ENCODE peak calls at places on chromosome 17, in eight cellular contexts. E is neural progenitor cell, W is endodermal cell, F is brain microvascular endothelial cell, N is psoas muscle, H is AG04450, A is choroid plexus epithelial cell, J is HFF-Myc. I is an unnamed sample.

GRCh38 chr17:50123649-50124349 is 6.2 kb downstream of the SAMD14 start:
- DNase-seq in A (peak; percentile 53), H (no peak), N (no peak), J (no peak), W (peak; percentile 87), F (no peak), E (peak; percentile 33), I (no peak)

GRCh38 chr17:51298508-51299371 is 38.4 kb downstream of the UTP18 start:
- DNase-seq in F (peak; percentile 20), A (peak; percentile 75), H (peak; percentile 20), N (no peak), W (peak; percentile 66), J (no peak), E (peak; percentile 67), I (no peak)

GRCh38 chr17:45092932-45093430 is 31.9 kb downstream of the NMT1 start:
- DNase-seq in J (peak; percentile 94), W (no peak), N (peak; percentile 95), A (peak; percentile 98), E (no peak), H (peak; percentile 97), F (peak; percentile 97), I (peak; percentile 95)

GRCh38 chr17:76173474-76173873 is 32.4 kb upstream of the FOXJ1 start:
- DNase-seq in N (no peak), H (no peak), A (no peak), F (no peak), W (no peak), J (no peak), E (no peak), I (no peak)

GRCh38 chr17:6695565-6695964 is 17.6 kb downstream of the SLC13A5 start:
- DNase-seq in H (no peak), A (no peak), F (no peak), N (no peak), W (no peak), E (no peak), J (no peak), I (no peak)

GRCh38 chr17:58189436-58190146 is 2.9 kb upstream of the EPX start:
- DNase-seq in E (no peak), W (no peak), J (peak; percentile 75), A (peak; percentile 84), N (peak; percentile 73), F (peak; percentile 80), H (peak; percentile 23), I (peak; percentile 14)

GRCh38 chr17:30104575-30105339 is 11.9 kb upstream of the NSRP1 start:
- DNase-seq in E (peak; percentile 95), J (peak; percentile 71), H (peak; percentile 41), N (peak; percentile 72), F (peak; percentile 79), W (peak; percentile 94), A (peak; percentile 89), I (peak; percentile 57)

GRCh38 chr17:44044092-44044491 is 22.4 kb downstream of the LSM12 start:
- DNase-seq in F (peak; percentile 20), A (no peak), W (no peak), E (no peak), N (no peak), J (no peak), H (no peak), I (no peak)

GRCh38 chr17:73278465-73279453 is 17.1 kb upstream of the CPSF4L start:
- DNase-seq in H (no peak), N (no peak), W (no peak), A (no peak), J (no peak), F (no peak), E (no peak), I (no peak)

GRCh38 chr17:31389673-31390381 is 1.6 kb upstream of the RAB11FIP4 start:
- DNase-seq in H (no peak), J (no peak), E (no peak), F (no peak), W (peak; percentile 65), A (no peak), N (no peak), I (no peak)

GRCh38 chr17:73320601-73321264 is 8.9 kb upstream of the CDC42EP4 start:
- DNase-seq in W (no peak), A (peak; percentile 35), J (no peak), F (no peak), N (no peak), E (no peak), H (no peak), I (no peak)

GRCh38 chr17:51142597-51142996 is 10.8 kb upstream of the NME1 start:
- DNase-seq in W (no peak), J (no peak), F (no peak), E (no peak), N (no peak), A (no peak), H (no peak), I (no peak)

GRCh38 chr17:34306466-34306865 is 12.8 kb upstream of the CCL8 start:
- DNase-seq in J (peak; percentile 76), W (peak; percentile 86), F (peak; percentile 16), E (peak; percentile 35), N (no peak), H (no peak), A (peak; percentile 70), I (no peak)

GRCh38 chr17:48541574-48542113 is 3.3 kb downstream of the HOXB2 start:
- DNase-seq in E (peak; percentile 53), A (no peak), W (peak; percentile 79), N (peak; percentile 85), H (no peak), F (no peak), J (no peak), I (no peak)

GRCh38 chr17:44004077-44004760 is at the start of gene NAGS:
- DNase-seq in A (no peak), N (peak; percentile 47), F (no peak), J (no peak), W (peak; percentile 89), H (no peak), E (peak; percentile 63), I (no peak)

GRCh38 chr17:72439893-72440502 is 319.2 kb downstream of the SOX9 start:
- DNase-seq in E (no peak), A (no peak), W (no peak), N (no peak), H (no peak), J (no peak), F (no peak), I (no peak)

GRCh38 chr17:28552201-28552999 is at the start of gene UNC119:
- DNase-seq in N (peak; percentile 83), F (peak; percentile 35), E (peak; percentile 95), J (no peak), A (peak; percentile 68), W (peak; percentile 96), H (no peak), I (peak; percentile 18)

GRCh38 chr17:28551421-28552186 is 820 bp downstream of the UNC119 start:
- DNase-seq in J (no peak), A (peak; percentile 25), H (no peak), E (peak; percentile 40), W (peak; percentile 73), N (no peak), F (no peak), I (no peak)

GRCh38 chr17:28553000-28553505 is 629 bp upstream of the UNC119 start:
- DNase-seq in N (no peak), J (no peak), W (no peak), E (no peak), H (no peak), A (no peak), F (no peak), I (no peak)

GRCh38 chr17:28555022-28555421 is 2.6 kb upstream of the UNC119 start:
- DNase-seq in F (no peak), A (no peak), H (no peak), J (no peak), N (no peak), W (no peak), E (no peak), I (no peak)

DNA sequence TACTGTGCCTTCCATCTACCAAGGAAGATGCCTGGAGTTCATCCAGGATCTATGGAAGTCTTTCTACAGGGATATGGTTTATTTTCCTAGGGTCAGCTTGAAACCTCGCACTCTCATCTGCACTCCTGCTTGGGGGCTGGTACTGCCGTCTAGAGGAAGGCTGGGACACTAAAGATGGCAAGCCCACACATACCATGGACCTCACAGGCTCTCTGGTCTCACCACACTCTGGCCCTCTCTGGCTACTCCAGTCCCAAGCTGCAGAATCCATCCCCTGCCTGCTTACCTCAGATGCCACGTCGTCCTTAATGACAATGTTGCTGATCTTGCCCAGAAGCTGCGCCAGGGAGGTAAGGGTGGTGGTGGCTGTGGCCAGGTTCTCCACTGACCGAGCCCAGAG is 2.1 kb upstream of the UNC119 start:
- DNase-seq in A (no peak), N (no peak), W (no peak), J (no peak), E (no peak), H (no peak), F (no peak), I (no peak)
- TF ChIP-seq CTCF in A (no peak), N (no peak), W (no peak), J (no peak), E (no peak), H (no peak), F (no peak), I (no peak)

DNA sequence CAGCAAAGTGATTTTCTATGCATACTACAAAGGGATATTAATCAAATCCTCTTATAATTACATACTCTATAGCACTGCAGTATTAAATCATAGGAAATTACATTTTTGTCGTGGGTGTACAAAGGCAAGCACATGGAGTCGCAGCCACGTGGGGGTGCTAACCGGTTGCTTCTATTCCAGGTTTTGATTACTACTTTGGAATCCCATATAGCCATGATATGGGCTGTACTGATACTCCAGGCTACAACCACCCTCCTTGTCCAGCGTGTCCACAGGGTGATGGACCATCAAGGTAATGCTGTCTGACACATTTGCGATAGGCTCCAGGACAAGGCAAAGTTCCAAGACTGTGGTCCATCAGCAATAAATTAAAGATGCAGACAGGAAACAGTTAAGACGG is 60.1 kb downstream of the ARSG start:
- DNase-seq in E (no peak), W (no peak), J (no peak), N (no peak), A (peak; percentile 52), H (no peak), F (peak; percentile 9), I (no peak)
- TF ChIP-seq CTCF in E (no peak), W (no peak), J (no peak), N (peak; percentile 26), A (peak; percentile 40), H (no peak), F (peak; percentile 14), I (peak; percentile 32)

DNA sequence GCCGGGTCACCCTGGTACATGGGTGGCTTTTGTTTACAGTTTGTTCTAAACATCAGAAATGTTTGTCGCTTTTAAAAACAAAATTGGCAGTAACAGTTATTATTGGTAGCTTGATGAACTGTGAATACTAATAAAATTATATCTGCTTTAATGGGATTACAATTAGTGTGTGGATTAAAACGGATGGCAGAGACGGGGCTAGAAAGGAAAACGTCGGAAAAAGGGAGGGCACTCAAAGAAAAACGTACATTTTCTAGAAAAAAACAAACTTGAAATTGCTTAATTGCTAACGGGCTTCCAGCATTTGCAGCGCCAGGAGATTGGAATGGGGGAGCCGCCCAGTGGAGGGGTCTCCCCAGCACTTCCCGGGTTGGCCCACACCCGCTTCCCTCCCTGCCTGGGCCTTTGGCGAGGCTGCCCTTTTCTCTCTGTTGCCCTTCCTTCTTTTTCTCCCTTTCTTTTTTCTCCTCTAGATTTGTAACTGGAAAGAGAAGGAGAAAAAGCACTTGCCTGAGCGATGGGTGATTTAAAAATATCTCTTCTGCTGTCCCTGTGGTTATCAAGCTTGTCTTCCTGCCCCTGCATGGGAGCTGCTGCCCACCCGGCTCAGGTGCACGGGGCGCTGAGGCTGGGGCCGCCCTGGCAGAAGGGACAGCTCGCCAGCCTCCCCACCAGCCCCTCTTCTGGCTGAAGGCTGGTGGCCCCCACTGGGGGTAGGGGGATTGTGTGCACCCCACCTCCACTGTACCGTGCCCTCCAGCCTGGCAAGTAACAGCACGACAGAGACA is 5.9 kb downstream of the BAHCC1 start:
- DNase-seq in W (no peak), N (no peak), E (no peak), A (no peak), F (no peak), J (no peak), H (no peak), I (no peak)
- TF ChIP-seq CTCF in W (no peak), N (no peak), E (no peak), A (no peak), F (no peak), J (no peak), H (no peak), I (no peak)

GRCh38 chr17:47253541-47254402 is at the start of gene ITGB3:
- DNase-seq in N (peak; percentile 89), F (peak; percentile 55), E (peak; percentile 89), J (no peak), W (peak; percentile 95), H (no peak), A (peak; percentile 70), I (no peak)
- TF ChIP-seq CTCF in N (peak; percentile 56), F (peak; percentile 45), E (peak; percentile 53), J (no peak), W (peak; percentile 72), H (peak; percentile 37), A (peak; percentile 39), I (peak; percentile 25)